ENCODE peak calls at places on chromosomes 3 and 15, in ten cellular contexts. Y is C1 segment of cervical spinal cord; T is CD4-positive, alpha-beta T cell; V is mesenteric fat pad; E is OCI-LY7; S is BE2C; D is IMR-90; Z is heart left ventricle; L is hypothalamus; P is memory B cell. O is an unnamed sample.
A peak's percentile ranks its signal among the peaks of the same experiment; 100 is the strongest.

GRCh38 chr3:33202581-33203457 is 15.8 kb downstream of the SUSD5 start:
- DNase-seq in T (no peak), P (no peak), Z (no peak), Y (no peak), D (no peak), V (no peak), S (no peak), L (no peak), E (no peak), O (no peak)

GRCh38 chr3:112132975-112133448 is at the start of gene GCSAM:
- DNase-seq in P (peak; percentile 67), V (no peak), L (no peak), E (peak; percentile 90), D (no peak), Y (peak; percentile 34), S (no peak), Z (peak; percentile 42), T (peak; percentile 49), O (no peak)

GRCh38 chr3:15009156-15009555 is 56.0 kb downstream of the MRPS25 start:
- DNase-seq in P (no peak), S (no peak), D (peak; percentile 13), T (no peak), Y (no peak), E (no peak), L (no peak), Z (no peak), V (no peak), O (no peak)

GRCh38 chr3:9316881-9317341 is 45.9 kb upstream of the THUMPD3 start:
- DNase-seq in D (peak; percentile 56), L (no peak), Y (peak; percentile 26), S (no peak), V (no peak), P (no peak), E (no peak), T (no peak), Z (peak; percentile 19), O (no peak)

GRCh38 chr15:76905013-76905839 is at the start of gene SCAPER:
- DNase-seq in D (peak; percentile 82), P (peak; percentile 89), Y (peak; percentile 92), L (peak; percentile 76), V (peak; percentile 98), T (peak; percentile 79), E (peak; percentile 93), S (peak; percentile 94), Z (peak; percentile 95), O (peak; percentile 53)

GRCh38 chr3:144112437-144112836 is 140.8 kb downstream of the DIPK2A start:
- DNase-seq in D (no peak), V (no peak), S (no peak), L (no peak), Z (no peak), P (no peak), Y (no peak), E (no peak), T (no peak), O (no peak)

GRCh38 chr3:139378587-139378986 is 10.9 kb downstream of the COPB2 start:
- DNase-seq in D (peak; percentile 52), T (no peak), V (no peak), S (no peak), Z (no peak), E (no peak), Y (no peak), P (no peak), L (no peak), O (peak; percentile 36)

GRCh38 chr3:134453631-134454030 is 32.2 kb downstream of the ANAPC13 start:
- DNase-seq in E (no peak), P (no peak), D (no peak), L (no peak), S (no peak), V (no peak), Z (no peak), T (no peak), Y (no peak), O (no peak)

GRCh38 chr15:70156781-70157261 is 59.1 kb upstream of the TLE3 start:
- DNase-seq in Z (peak; percentile 40), S (no peak), E (no peak), L (no peak), Y (peak; percentile 46), V (no peak), P (no peak), D (peak; percentile 34), T (no peak), O (no peak)

GRCh38 chr3:99938270-99938955 is 120.8 kb downstream of the CMSS1 start:
- DNase-seq in L (no peak), T (no peak), D (peak; percentile 54), P (no peak), Y (no peak), Z (no peak), E (no peak), S (no peak), V (no peak), O (no peak)

GRCh38 chr15:23438816-23439466 is 8.1 kb downstream of the GOLGA6L2 start:
- DNase-seq in P (no peak), L (no peak), T (no peak), D (no peak), Z (no peak), E (no peak), V (no peak), S (no peak), Y (no peak), O (no peak)

GRCh38 chr3:70308760-70309159 is 3.7 kb downstream of the MDFIC2 start:
- DNase-seq in S (no peak), Y (no peak), D (peak; percentile 25), Z (no peak), T (no peak), V (no peak), L (no peak), P (no peak), E (no peak), O (no peak)

GRCh38 chr3:20511863-20512262 is 325.9 kb upstream of the SGO1 start:
- DNase-seq in Y (no peak), D (peak; percentile 58), P (no peak), T (no peak), S (no peak), Z (no peak), L (no peak), V (peak; percentile 39), E (peak; percentile 62), O (peak; percentile 59)

GRCh38 chr15:71708052-71708432 is 102.3 kb upstream of the NR2E3 start:
- DNase-seq in S (no peak), E (no peak), P (no peak), T (no peak), Z (peak; percentile 40), D (no peak), Y (no peak), V (no peak), L (no peak), O (no peak)

GRCh38 chr3:38834110-38834509 is 18.1 kb upstream of the SCN10A start:
- DNase-seq in P (no peak), T (no peak), S (peak; percentile 35), E (no peak), Z (peak; percentile 53), V (no peak), L (no peak), D (peak; percentile 81), Y (no peak), O (no peak)

GRCh38 chr3:196111939-196112386 is 30.1 kb upstream of the TFRC start:
- DNase-seq in Z (no peak), Y (no peak), P (peak; percentile 36), D (no peak), V (no peak), T (no peak), L (no peak), E (no peak), S (no peak), O (no peak)

O was measured in NCI-H1048.